ENCODE peak calls at places on chromosomes 5 and 9, in seven cellular contexts. Z, J, W, O, A, S and D are unnamed samples.

GRCh38 chr9:136565722-136566552 is 20.1 kb upstream of the NOTCH1 start:
- DNase-seq in A (no peak), O (no peak), Z (no peak), S (no peak), W (no peak), J (no peak), D (no peak)

GRCh38 chr9:4293293-4293931 is 6.5 kb downstream of the GLIS3 start:
- DNase-seq in A (peak; percentile 60), O (peak; percentile 81), W (no peak), J (peak; percentile 23), Z (no peak), S (no peak), D (peak; percentile 97)

GRCh38 chr5:138949223-138949574 is 74.1 kb upstream of the LRRTM2 start:
- DNase-seq in S (no peak), A (no peak), Z (no peak), O (no peak), J (no peak), W (no peak), D (no peak)

GRCh38 chr5:89930591-89931383 is 478.8 kb downstream of the CETN3 start:
- DNase-seq in W (peak; percentile 48), A (no peak), O (peak; percentile 96), Z (no peak), J (no peak), S (no peak), D (peak; percentile 82)

GRCh38 chr9:95821999-95822398 is 53.5 kb upstream of the ERCC6L2 start:
- DNase-seq in Z (no peak), O (no peak), J (no peak), S (no peak), W (no peak), A (no peak), D (no peak)

GRCh38 chr5:178545156-178545555 is 45.0 kb downstream of the COL23A1 start:
- DNase-seq in S (no peak), Z (no peak), W (no peak), O (no peak), A (no peak), J (peak; percentile 72), D (no peak)

GRCh38 chr5:16913840-16914435 is 22.1 kb downstream of the MYO10 start:
- DNase-seq in W (no peak), J (no peak), Z (no peak), O (no peak), A (no peak), S (no peak), D (no peak)

GRCh38 chr5:127486471-127486870 is 31.0 kb upstream of the PRRC1 start:
- DNase-seq in S (no peak), O (no peak), W (no peak), A (no peak), Z (no peak), J (no peak), D (no peak)

GRCh38 chr5:40021007-40021406 is 596.2 kb upstream of the DAB2 start:
- DNase-seq in O (peak; percentile 30), J (no peak), Z (no peak), A (no peak), S (no peak), W (no peak), D (no peak)

GRCh38 chr9:111005711-111006482 is 32.4 kb downstream of the LPAR1 start:
- DNase-seq in J (no peak), O (no peak), Z (no peak), A (no peak), W (no peak), S (no peak), D (no peak)

GRCh38 chr9:6938873-6939272 is 181.1 kb downstream of the KDM4C start:
- DNase-seq in Z (no peak), S (no peak), O (peak; percentile 9), J (no peak), A (no peak), W (no peak), D (no peak)

GRCh38 chr9:16721972-16722371 is 148.5 kb downstream of the BNC2 start:
- DNase-seq in A (no peak), S (no peak), Z (no peak), J (no peak), W (no peak), O (no peak), D (peak; percentile 91)

GRCh38 chr9:115640887-115641286 is 512.7 kb upstream of the PAPPA start:
- DNase-seq in W (no peak), A (no peak), S (no peak), Z (no peak), J (no peak), O (peak; percentile 67), D (peak; percentile 83)

GRCh38 chr9:88396836-88397577 is 8.8 kb downstream of the SPIN1 start:
- DNase-seq in J (no peak), A (no peak), Z (no peak), O (no peak), S (no peak), W (no peak), D (peak; percentile 42)

GRCh38 chr9:107158321-107158720 is 124.8 kb upstream of the RAD23B start:
- DNase-seq in Z (peak; percentile 83), O (peak; percentile 34), W (no peak), A (no peak), J (peak; percentile 76), S (peak; percentile 34), D (peak; percentile 46)

GRCh38 chr5:16935271-16936149 is 578 bp downstream of the MYO10 start:
- DNase-seq in W (no peak), O (peak; percentile 75), S (peak; percentile 54), A (peak; percentile 65), J (no peak), Z (peak; percentile 79), D (peak; percentile 70)

GRCh38 chr5:139796061-139796806 is 626 bp downstream of the PSD2 start:
- DNase-seq in J (peak; percentile 75), A (no peak), W (no peak), Z (peak; percentile 70), S (peak; percentile 83), O (no peak), D (no peak)

GRCh38 chr9:109967651-109968331 is 187.8 kb downstream of the PALM2AKAP2 start:
- DNase-seq in S (no peak), O (no peak), A (no peak), W (no peak), Z (no peak), J (no peak), D (no peak)

GRCh38 chr9:109966643-109967368 is 186.8 kb downstream of the PALM2AKAP2 start:
- DNase-seq in W (no peak), Z (no peak), A (no peak), S (no peak), J (no peak), O (no peak), D (no peak)

GRCh38 chr9:109969559-109970237 is 189.7 kb downstream of the PALM2AKAP2 start:
- DNase-seq in Z (no peak), O (no peak), A (no peak), S (no peak), W (no peak), J (no peak), D (no peak)

GRCh38 chr9:109968332-109968657 is 188.3 kb downstream of the PALM2AKAP2 start:
- DNase-seq in S (no peak), A (no peak), Z (no peak), O (no peak), J (no peak), W (peak; percentile 41), D (no peak)

GRCh38 chr9:109968702-109969450 is 188.9 kb downstream of the PALM2AKAP2 start:
- DNase-seq in Z (peak; percentile 60), W (no peak), S (no peak), J (peak; percentile 47), O (peak; percentile 26), A (no peak), D (peak; percentile 17)
- H3F3A ChIP-seq in Z (no peaks in the 10 kb centered on the region), W (peaks cover 13% of the 10 kb centered on the region), S (no peaks in the 10 kb centered on the region), J (no peaks in the 10 kb centered on the region), O (no peaks in the 10 kb centered on the region), A (no peaks in the 10 kb centered on the region), D (no peaks in the 10 kb centered on the region)

GRCh38 chr5:1316941-1317340 is 22.1 kb upstream of the TERT start:
- DNase-seq in W (no peak), J (no peak), S (no peak), A (no peak), Z (no peak), O (no peak), D (no peak)
- H3F3A ChIP-seq in W (peaks cover 96% of the 10 kb centered on the region), J (peaks cover 14% of the 10 kb centered on the region), S (peaks cover 4% of the 10 kb centered on the region), A (peaks cover 39% of the 10 kb centered on the region), Z (peaks cover 27% of the 10 kb centered on the region), O (peaks cover 5% of the 10 kb centered on the region), D (peaks cover 10% of the 10 kb centered on the region)

GRCh38 chr9:129889936-129890717 is 54.9 kb downstream of the USP20 start:
- DNase-seq in W (no peak), S (no peak), J (peak; percentile 56), O (no peak), A (no peak), Z (peak; percentile 94), D (no peak)
- H3F3A ChIP-seq in W (peaks cover 64% of the 10 kb centered on the region), S (peaks cover 19% of the 10 kb centered on the region), J (peaks cover 24% of the 10 kb centered on the region), O (no peaks in the 10 kb centered on the region), A (peaks cover 10% of the 10 kb centered on the region), Z (peaks cover 34% of the 10 kb centered on the region), D (peaks cover 29% of the 10 kb centered on the region)

GRCh38 chr9:37239921-37240320 is 119.5 kb downstream of the ZCCHC7 start:
- DNase-seq in S (no peak), W (no peak), O (no peak), A (no peak), J (no peak), Z (no peak), D (no peak)

GRCh38 chr9:37236822-37237221 is 116.4 kb downstream of the ZCCHC7 start:
- DNase-seq in S (no peak), W (no peak), Z (no peak), A (no peak), O (no peak), J (no peak), D (no peak)

GRCh38 chr9:37239224-37239859 is 119.0 kb downstream of the ZCCHC7 start:
- DNase-seq in A (no peak), W (no peak), J (peak; percentile 10), S (no peak), O (no peak), Z (peak; percentile 29), D (peak; percentile 12)

GRCh38 chr9:37241340-37241739 is 121.0 kb downstream of the ZCCHC7 start:
- DNase-seq in J (no peak), O (no peak), W (no peak), A (no peak), Z (no peak), S (no peak), D (no peak)

GRCh38 chr9:37238122-37238521 is 117.7 kb downstream of the ZCCHC7 start:
- DNase-seq in O (no peak), S (no peak), A (no peak), Z (no peak), W (no peak), J (no peak), D (no peak)
- H3F3A ChIP-seq in O (no peaks in the 10 kb centered on the region), S (no peaks in the 10 kb centered on the region), A (no peaks in the 10 kb centered on the region), Z (no peaks in the 10 kb centered on the region), W (no peaks in the 10 kb centered on the region), J (no peaks in the 10 kb centered on the region), D (no peaks in the 10 kb centered on the region)